ENCODE peak calls at places on chromosomes 4 and X, in seven cellular contexts. V is trophoblast cell, C is IMR-90, S is mesenchymal stem cell, O is mesendoderm, I is neuronal stem cell, H is H1. W is an unnamed sample.
A peak's percentile ranks its signal among the peaks of the same experiment; 100 is the strongest.

GRCh38 chr4:103144926-103145325 is 45.3 kb upstream of the BDH2 start:
- DNase-seq in V (no peak), C (no peak), S (no peak), O (no peak), I (no peak), H (no peak), W (no peak)

GRCh38 chrX:125436855-125437254 is 117.2 kb downstream of the TEX13C start:
- DNase-seq in V (peak; percentile 1), C (no peak), S (peak; percentile 8), O (peak; percentile 40), I (peak; percentile 0), H (no peak), W (no peak)

GRCh38 chr4:184762100-184762499 is 28.2 kb upstream of the CENPU start:
- DNase-seq in V (no peak), C (no peak), S (no peak), O (no peak), I (no peak), H (no peak), W (no peak)

GRCh38 chrX:137926090-137926489 is 360.2 kb downstream of the ZIC3 start:
- DNase-seq in V (peak; percentile 1), C (no peak), S (no peak), O (peak; percentile 55), I (peak; percentile 27), H (no peak), W (no peak)

GRCh38 chr4:98659106-98659592 is 738 bp upstream of the TSPAN5 start:
- DNase-seq in V (peak; percentile 7), C (peak; percentile 57), S (peak; percentile 66), O (peak; percentile 76), I (no peak), H (no peak), W (peak; percentile 49)

GRCh38 chr4:67040315-67040714 is 505.0 kb downstream of the CENPC start:
- DNase-seq in V (no peak), C (no peak), S (no peak), O (no peak), I (no peak), H (no peak), W (no peak)

GRCh38 chr4:11397819-11398610 is 30.7 kb downstream of the HS3ST1 start:
- DNase-seq in V (no peak), C (no peak), S (no peak), O (no peak), I (no peak), H (no peak), W (no peak)

GRCh38 chr4:107755841-107756356 is 35.9 kb upstream of the PAPSS1 start:
- DNase-seq in V (no peak), C (peak; percentile 10), S (peak; percentile 20), O (peak; percentile 16), I (no peak), H (no peak), W (peak; percentile 33)

GRCh38 chr4:21790437-21791029 is 158.0 kb downstream of the KCNIP4 start:
- DNase-seq in V (peak; percentile 75), C (peak; percentile 54), S (peak; percentile 48), O (peak; percentile 17), I (no peak), H (no peak), W (no peak)

GRCh38 chr4:163157157-163157556 is 9.5 kb downstream of the NAF1 start:
- DNase-seq in V (no peak), C (peak; percentile 88), S (peak; percentile 15), O (no peak), I (no peak), H (no peak), W (no peak)

GRCh38 chrX:1528884-1529203 is 8.1 kb downstream of the P2RY8 start:
- DNase-seq in V (no peak), C (no peak), S (no peak), O (no peak), I (no peak), H (no peak), W (no peak)

GRCh38 chr4:100649478-100649877 is 131.7 kb upstream of the EMCN start:
- DNase-seq in V (peak; percentile 46), C (no peak), S (peak; percentile 15), O (peak; percentile 75), I (no peak), H (no peak), W (no peak)

GRCh38 chrX:132375941-132376340 is 112.9 kb downstream of the MBNL3 start:
- DNase-seq in V (peak; percentile 24), C (no peak), S (no peak), O (peak; percentile 28), I (no peak), H (no peak), W (no peak)

GRCh38 chr4:176383273-176384077 is 63.7 kb downstream of the SPCS3 start:
- DNase-seq in V (no peak), C (peak; percentile 81), S (no peak), O (no peak), I (no peak), H (no peak), W (no peak)

GRCh38 chrX:153599192-153600031 is 473 bp upstream of the CCNQ start:
- DNase-seq in V (peak; percentile 89), C (peak; percentile 81), S (peak; percentile 82), O (peak; percentile 83), I (peak; percentile 81), H (no peak), W (peak; percentile 80)

GRCh38 chr4:101271516-101271915 is 75.8 kb downstream of the PPP3CA start:
- DNase-seq in V (no peak), C (peak; percentile 31), S (peak; percentile 52), O (peak; percentile 52), I (no peak), H (no peak), W (no peak)

GRCh38 chrX:41932885-41933284 is 9.5 kb upstream of the CASK start:
- DNase-seq in V (no peak), C (no peak), S (no peak), O (no peak), I (no peak), H (no peak), W (no peak)

GRCh38 chr4:68271851-68272756 is 26.6 kb upstream of the TMPRSS11B start:
- DNase-seq in V (peak; percentile 72), C (peak; percentile 73), S (peak; percentile 76), O (peak; percentile 87), I (peak; percentile 49), H (no peak), W (peak; percentile 32)

GRCh38 chr4:13963601-13964000 is 336.1 kb upstream of the BOD1L1 start:
- DNase-seq in V (no peak), C (peak; percentile 16), S (no peak), O (no peak), I (no peak), H (no peak), W (no peak)

GRCh38 chr4:125140966-125141495 is 173.7 kb upstream of the FAT4 start:
- DNase-seq in V (peak; percentile 36), C (peak; percentile 74), S (peak; percentile 72), O (no peak), I (no peak), H (no peak), W (no peak)

GRCh38 chrX:97846228-97846627 is 962.5 kb downstream of the RPA4 start:
- DNase-seq in V (no peak), C (no peak), S (no peak), O (no peak), I (no peak), H (no peak), W (no peak)

GRCh38 chr4:54091637-54092404 is 8.1 kb upstream of the GSX2 start:
- DNase-seq in V (peak; percentile 79), C (peak; percentile 70), S (peak; percentile 85), O (no peak), I (no peak), H (no peak), W (peak; percentile 36)

GRCh38 chr4:151486166-151486565 is 77.2 kb downstream of the FHIP1A start:
- DNase-seq in V (no peak), C (peak; percentile 36), S (peak; percentile 20), O (no peak), I (no peak), H (no peak), W (no peak)

GRCh38 chrX:17967888-17968287 is 106.8 kb upstream of the RAI2 start:
- DNase-seq in V (peak; percentile 62), C (no peak), S (no peak), O (peak; percentile 2), I (no peak), H (no peak), W (no peak)

GRCh38 chrX:17964871-17965270 is 103.8 kb upstream of the RAI2 start:
- DNase-seq in V (peak; percentile 59), C (no peak), S (no peak), O (no peak), I (no peak), H (no peak), W (no peak)

DNA sequence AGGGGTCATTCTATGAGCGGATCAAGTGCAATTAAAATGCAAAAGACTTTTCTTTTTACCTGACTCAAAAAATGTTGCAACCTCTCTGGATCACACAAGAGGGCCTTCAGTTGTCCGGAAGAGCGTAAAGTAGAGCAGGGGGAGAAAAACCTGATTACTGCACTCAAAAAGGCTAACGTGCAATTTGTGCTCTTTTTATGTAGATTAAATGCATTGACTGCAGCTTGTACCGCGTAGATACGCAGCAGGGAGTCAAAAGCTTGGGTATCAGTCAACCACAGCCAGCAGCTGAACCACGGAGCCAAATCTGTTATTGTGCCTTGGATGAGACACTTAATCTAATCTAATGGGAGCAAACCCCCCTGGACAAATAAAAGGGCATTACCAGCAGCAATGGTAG is 107.3 kb upstream of the RAI2 start:
- DNase-seq in V (no peak), C (no peak), S (no peak), O (peak; percentile 9), I (no peak), H (no peak), W (no peak)
- H4K8ac ChIP-seq in V (no peak overlapping the region), C (no peak overlapping the region), S (no peak overlapping the region), O (no peak overlapping the region), I (no peak overlapping the region), H (no peak overlapping the region), W (no peak overlapping the region)

GRCh38 chrX:142601792-142602191 is 396.7 kb upstream of the MAGEC2 start:
- DNase-seq in V (no peak), C (no peak), S (no peak), O (no peak), I (no peak), H (no peak), W (no peak)
- H4K8ac ChIP-seq in V (no peak overlapping the region), C (no peak overlapping the region), S (no peak overlapping the region), O (no peak overlapping the region), I (no peak overlapping the region), H (no peak overlapping the region), W (no peak overlapping the region)

DNA sequence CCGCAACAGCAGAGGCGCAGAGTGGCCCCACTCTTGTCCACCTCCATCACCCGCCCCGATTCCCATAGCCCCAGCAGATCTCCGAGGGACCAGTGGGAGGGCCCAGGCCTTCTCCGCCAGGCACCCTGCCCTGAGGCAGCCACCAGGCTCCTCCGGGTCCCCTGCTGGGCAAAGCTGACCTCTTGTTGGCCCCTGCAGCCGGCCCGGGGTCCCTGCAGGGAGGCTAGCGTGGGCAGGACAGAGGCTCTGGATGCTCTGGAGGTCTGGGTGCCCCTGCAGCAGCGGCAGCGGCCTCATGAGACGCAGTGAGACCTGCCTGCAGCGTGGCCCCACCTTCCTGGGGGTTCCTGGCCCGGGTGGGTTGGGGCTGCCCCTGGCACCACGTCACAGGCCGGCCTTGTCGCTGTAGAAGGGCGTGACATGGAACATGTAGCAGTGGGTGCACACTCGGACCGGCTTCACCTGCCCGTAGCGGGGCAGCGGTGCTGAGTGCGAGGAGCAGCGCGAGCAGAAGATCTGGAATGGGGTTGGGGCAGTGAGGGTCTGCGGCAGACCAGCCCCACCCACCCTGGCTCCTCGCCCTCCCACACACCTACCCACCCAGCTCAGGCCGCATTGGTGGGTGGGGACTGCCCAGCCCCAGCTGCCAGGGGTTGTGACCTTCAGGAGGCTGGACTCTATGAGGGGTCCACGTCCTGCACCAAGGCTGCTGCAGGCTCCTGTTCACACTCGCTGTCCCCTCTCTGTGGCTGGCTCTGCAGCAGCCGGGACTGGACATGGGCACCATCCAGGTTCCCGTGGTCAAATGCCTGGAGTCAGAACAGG is 8.6 kb upstream of the MXD4 start:
- DNase-seq in V (no peak), C (no peak), S (no peak), O (no peak), I (no peak), H (no peak), W (no peak)
- H4K8ac ChIP-seq in V (no peak overlapping the region), C (no peak overlapping the region), S (no peak overlapping the region), O (no peak overlapping the region), I (no peak overlapping the region), H (no peak overlapping the region), W (no peak overlapping the region)

GRCh38 chr4:85866508-85866907 is 391.6 kb downstream of the ARHGAP24 start:
- DNase-seq in V (no peak), C (no peak), S (peak; percentile 25), O (peak; percentile 60), I (no peak), H (no peak), W (no peak)
- H4K8ac ChIP-seq in V (no peak overlapping the region), C (peak overlapping the region; percentile 68), S (no peak overlapping the region), O (no peak overlapping the region), I (no peak overlapping the region), H (no peak overlapping the region), W (no peak overlapping the region)

W was measured in H9.